ENCODE peak calls at places on chromosome 9, in seven cellular contexts. V is mammary epithelial cell, Z is GM23338, A is fibroblast of lung, N is GM23248, P is hepatocyte, G is PC-3. Q is an unnamed sample.
A peak's percentile ranks its signal among the peaks of the same experiment; 100 is the strongest.

GRCh38 chr9:125747765-125748510 is 765 bp downstream of the PBX3 start:
- DNase-seq in P (peak; percentile 49), Z (peak; percentile 48), A (no peak), V (no peak), G (peak; percentile 14), N (peak; percentile 67), Q (peak; percentile 22)

GRCh38 chr9:137266589-137267453 is 10.7 kb upstream of the TOR4A start:
- DNase-seq in V (no peak), N (no peak), Z (no peak), A (no peak), P (no peak), G (no peak), Q (no peak)

GRCh38 chr9:109254317-109254716 is 66.5 kb downstream of the EPB41L4B start:
- DNase-seq in P (no peak), G (peak; percentile 50), V (peak; percentile 70), N (peak; percentile 82), A (peak; percentile 88), Z (no peak), Q (no peak)

GRCh38 chr9:77453857-77454647 is 194.1 kb downstream of the GNA14 start:
- DNase-seq in A (no peak), Z (no peak), P (no peak), V (no peak), N (no peak), G (no peak), Q (no peak)

GRCh38 chr9:75046725-75047345 is 18.7 kb upstream of the CARNMT1 start:
- DNase-seq in V (no peak), Z (no peak), P (no peak), N (no peak), A (no peak), G (no peak), Q (no peak)

GRCh38 chr9:135291165-135291564 is 188.4 kb upstream of the PPP1R26 start:
- DNase-seq in G (no peak), V (no peak), P (no peak), N (no peak), A (no peak), Z (no peak), Q (no peak)

GRCh38 chr9:109107402-109108240 is 12.1 kb downstream of the TMEM245 start:
- DNase-seq in Z (no peak), N (peak; percentile 70), P (peak; percentile 48), G (peak; percentile 66), A (peak; percentile 62), V (peak; percentile 81), Q (no peak)

GRCh38 chr9:2570615-2571479 is 50.7 kb upstream of the VLDLR start:
- DNase-seq in G (peak; percentile 93), A (peak; percentile 93), P (peak; percentile 84), Z (no peak), N (peak; percentile 45), V (peak; percentile 65), Q (peak; percentile 35)

GRCh38 chr9:90025816-90026215 is 421.0 kb downstream of the GADD45G start:
- DNase-seq in Z (no peak), A (no peak), V (peak; percentile 91), G (peak; percentile 49), P (peak; percentile 47), N (peak; percentile 10), Q (no peak)

GRCh38 chr9:70479880-70480291 is 65.4 kb upstream of the KLF9 start:
- DNase-seq in Z (peak; percentile 56), G (no peak), V (no peak), N (peak; percentile 63), A (peak; percentile 93), P (peak; percentile 50), Q (no peak)

GRCh38 chr9:89304479-89305188 is 6.4 kb upstream of the CKS2 start:
- DNase-seq in Z (no peak), G (no peak), P (peak; percentile 38), A (no peak), V (no peak), N (no peak), Q (no peak)

GRCh38 chr9:27413507-27414214 is 110.4 kb upstream of the IFNK start:
- DNase-seq in P (no peak), Z (no peak), A (peak; percentile 45), N (no peak), G (no peak), V (no peak), Q (no peak)

GRCh38 chr9:90261698-90262097 is 380.9 kb downstream of the DIRAS2 start:
- DNase-seq in V (peak; percentile 15), G (no peak), N (no peak), A (no peak), P (no peak), Z (no peak), Q (no peak)

GRCh38 chr9:115883467-115884329 is 269.9 kb upstream of the PAPPA start:
- DNase-seq in G (peak; percentile 69), P (peak; percentile 67), V (peak; percentile 66), N (peak; percentile 69), A (peak; percentile 77), Z (peak; percentile 80), Q (no peak)

GRCh38 chr9:107460153-107461023 is 29.2 kb downstream of the KLF4 start:
- DNase-seq in A (no peak), V (no peak), P (peak; percentile 44), Z (no peak), N (no peak), G (no peak), Q (no peak)

GRCh38 chr9:107467416-107467815 is 22.2 kb downstream of the KLF4 start:
- DNase-seq in G (no peak), Z (no peak), P (no peak), V (no peak), N (peak; percentile 44), A (no peak), Q (no peak)

GRCh38 chr9:107462691-107463090 is 26.9 kb downstream of the KLF4 start:
- DNase-seq in A (no peak), N (peak; percentile 74), P (no peak), G (peak; percentile 57), V (peak; percentile 44), Z (no peak), Q (no peak)

GRCh38 chr9:107471562-107471961 is 18.0 kb downstream of the KLF4 start:
- DNase-seq in V (no peak), N (no peak), G (no peak), A (no peak), Z (no peak), P (no peak), Q (no peak)

DNA sequence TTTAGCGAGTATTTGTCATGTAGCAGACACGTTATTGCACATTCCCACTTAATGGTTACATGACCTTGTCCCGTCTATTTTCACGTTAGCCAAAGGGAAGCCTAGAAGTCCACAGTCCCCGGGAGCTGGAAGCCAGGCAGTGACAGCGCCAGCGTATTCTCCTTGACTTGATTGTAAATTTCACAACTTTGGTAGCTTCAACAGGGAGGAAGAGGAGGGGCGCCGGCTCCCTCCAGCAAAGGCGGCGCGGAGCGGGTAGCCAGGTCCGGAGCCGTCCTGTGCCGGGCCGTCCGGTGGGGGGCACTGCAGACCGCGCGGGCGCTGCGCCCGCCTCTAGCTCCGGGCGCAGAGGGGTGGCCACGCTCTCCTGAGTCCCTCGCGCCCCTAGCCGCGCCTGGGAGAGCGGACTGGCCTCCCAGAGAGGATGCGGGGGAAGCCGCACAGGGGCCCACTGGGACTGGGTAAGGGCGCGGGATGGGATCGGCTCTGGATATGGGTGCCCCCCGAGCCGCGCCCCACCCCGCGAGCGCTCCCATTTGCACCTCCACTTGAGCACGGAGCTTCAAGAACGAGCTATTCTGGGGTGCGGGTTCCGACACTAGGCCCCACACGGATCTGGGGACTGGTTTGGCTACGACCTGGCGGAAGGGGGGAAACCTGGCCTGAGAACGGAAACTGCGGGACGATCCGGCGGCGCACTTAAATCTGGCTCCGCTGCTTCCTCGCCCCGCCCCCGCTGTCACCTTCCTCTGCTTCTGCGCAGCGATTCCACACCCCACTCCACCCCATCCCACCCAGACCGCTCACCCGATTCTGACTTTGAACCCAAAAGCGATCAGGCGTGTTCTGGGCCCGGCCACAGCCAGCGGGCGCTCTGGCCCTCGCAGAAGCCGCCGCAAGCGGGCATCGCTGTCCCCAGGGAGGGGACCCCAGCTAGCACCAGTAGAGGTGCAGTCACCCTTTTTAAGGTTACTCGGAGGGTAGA is 23.8 kb downstream of the KLF4 start:
- DNase-seq in P (peak; percentile 90), V (peak; percentile 50), N (peak; percentile 88), A (peak; percentile 63), Z (peak; percentile 85), G (peak; percentile 55), Q (no peak)
- TF ChIP-seq EZH2 in P (no peak), V (no peak), N (no peak), A (no peak), Z (no peak), G (no peak), Q (no peak)

DNA sequence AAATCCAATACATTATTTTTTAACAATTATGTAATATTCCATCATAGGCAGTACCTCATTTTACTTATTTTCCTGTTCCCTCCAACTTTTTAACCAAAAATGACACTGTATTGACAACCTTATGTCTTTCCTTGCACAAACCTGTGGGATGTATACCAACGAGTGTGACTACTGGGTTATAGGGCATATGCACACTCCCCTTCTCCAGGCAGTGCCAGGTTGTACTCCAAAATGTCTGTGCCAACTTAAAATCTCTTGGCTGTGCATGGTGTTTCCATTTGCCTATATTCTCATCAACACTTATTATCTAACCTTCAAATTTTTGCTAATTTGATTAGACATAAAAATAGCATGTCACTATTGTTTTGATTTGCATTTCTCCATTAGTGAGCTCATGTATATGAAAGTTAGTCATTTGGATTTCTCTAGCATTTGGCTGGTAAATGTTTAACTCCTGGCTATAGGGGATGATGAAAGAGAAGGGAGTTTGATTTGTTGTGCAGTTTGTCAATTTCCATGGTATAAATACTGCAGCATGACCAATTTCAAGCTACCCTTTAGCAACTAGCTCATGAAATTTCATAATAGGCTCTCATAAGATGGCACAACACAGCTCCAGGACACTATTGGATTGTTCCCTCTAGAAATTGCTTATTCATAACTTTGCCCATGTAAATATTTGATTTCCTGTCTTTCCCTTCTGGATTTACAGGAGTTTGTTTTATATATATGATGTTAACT is 129.9 kb downstream of the BAAT start:
- DNase-seq in P (no peak), G (no peak), Z (no peak), N (no peak), A (no peak), V (no peak), Q (no peak)
- H3K27ac ChIP-seq in P (no peak overlapping the region), G (no peak overlapping the region), Z (no peak overlapping the region), N (no peak overlapping the region), A (no peak overlapping the region), V (no peak overlapping the region), Q (no peak overlapping the region)

GRCh38 chr9:36789886-36790285 is 217.2 kb downstream of the MELK start:
- DNase-seq in G (peak; percentile 39), A (no peak), Z (no peak), V (no peak), P (no peak), N (no peak), Q (no peak)
- TF ChIP-seq EZH2 in G (no peak), A (no peak), Z (no peak), V (no peak), P (no peak), N (no peak), Q (no peak)

DNA sequence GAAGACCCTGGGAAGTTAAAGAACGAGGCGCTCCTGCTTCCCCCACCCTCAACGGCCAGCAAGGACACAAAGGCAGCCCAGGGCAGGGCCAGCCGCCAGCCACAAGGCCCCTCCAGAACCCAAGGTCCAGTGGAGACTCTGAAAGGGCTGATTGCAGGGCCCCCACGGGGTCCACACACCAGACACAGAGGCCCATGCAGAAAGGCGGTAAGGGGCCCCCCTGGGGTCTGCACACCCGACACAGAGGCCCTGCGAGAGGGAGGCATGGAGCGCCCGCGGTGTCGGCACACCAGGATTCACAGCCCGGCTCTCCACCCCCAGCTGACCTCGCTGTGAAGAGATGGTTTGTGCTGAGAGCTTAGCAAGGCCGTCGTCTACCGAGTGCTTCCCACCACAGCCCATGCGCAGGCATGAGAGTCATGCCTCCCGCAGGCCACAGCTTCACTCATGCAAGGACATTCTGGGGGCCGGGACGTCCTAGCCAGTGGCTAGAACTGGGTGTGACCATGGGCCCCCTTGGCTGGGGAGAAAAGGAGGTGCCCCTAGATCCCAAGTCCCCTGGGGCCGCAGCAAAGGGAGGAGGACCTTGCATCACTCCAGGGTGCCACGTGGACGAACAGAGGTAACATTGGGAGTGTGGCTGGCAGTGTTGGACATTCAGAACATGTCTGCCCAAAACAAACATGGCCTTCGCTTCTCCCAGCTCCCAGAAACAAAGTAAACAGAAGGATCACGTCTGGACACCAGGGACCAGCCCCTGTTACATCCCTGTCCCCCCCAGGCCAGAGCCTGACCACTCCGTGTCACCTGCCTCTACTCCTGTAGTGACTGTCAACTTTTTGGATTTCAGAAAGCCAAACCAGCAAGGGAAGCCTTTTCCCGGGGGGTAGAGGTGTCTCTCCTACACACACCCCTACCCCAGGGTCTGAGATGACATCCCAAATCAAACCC is 9.8 kb downstream of the BRD3 start:
- DNase-seq in P (no peak), G (no peak), N (no peak), V (no peak), A (no peak), Z (no peak), Q (no peak)
- H3K27ac ChIP-seq in P (no peak overlapping the region), G (peak overlapping the region; percentile 76), N (no peak overlapping the region), V (no peak overlapping the region), A (no peak overlapping the region), Z (no peak overlapping the region), Q (no peak overlapping the region)

Q was measured in DND-41.